ENCODE peak calls at places on chromosomes 6 and 20, in eight cellular contexts. Y is OCI-LY7; Z is AG04450; D is GM12878; F is upper lobe of right lung; G is effector memory CD4-positive, alpha-beta T cell; C is H9; T is A549. R is an unnamed sample. For H3K9me3, the result is how much of the 10 kb centered on the place peaks cover.

GRCh38 chr6:56804996-56805395 is 149.9 kb upstream of the BEND6 start:
- DNase-seq in T (peak), Y (no peak), F (no peak), G (no peak), Z (no peak), C (no peak), D (no peak), R (no peak)

GRCh38 chr6:155412335-155412734 is 43.3 kb downstream of the NOX3 start:
- DNase-seq in D (no peak), G (no peak), C (no peak), T (no peak), Y (no peak), F (no peak), Z (no peak), R (no peak)

GRCh38 chr6:22589118-22589517 is 19.8 kb downstream of the HDGFL1 start:
- DNase-seq in G (no peak), C (no peak), Y (no peak), F (no peak), Z (no peak), T (no peak), D (no peak), R (no peak)

GRCh38 chr20:36839150-36839549 is 36.8 kb upstream of the TLDC2 start:
- DNase-seq in F (no peak), Z (no peak), D (no peak), Y (no peak), T (no peak), C (no peak), G (no peak), R (no peak)

GRCh38 chr6:36947570-36948351 is 6.8 kb upstream of the PI16 start:
- DNase-seq in F (peak), T (no peak), G (peak), C (peak), D (no peak), Y (no peak), Z (no peak), R (no peak)

GRCh38 chr20:21074605-21075336 is 31.4 kb downstream of the LINC00237 start:
- DNase-seq in Z (no peak), G (no peak), D (peak), C (no peak), F (no peak), T (no peak), Y (no peak), R (no peak)

GRCh38 chr20:36607586-36608387 is 2.2 kb downstream of the RAB5IF start:
- DNase-seq in C (no peak), T (peak), G (no peak), F (no peak), Z (no peak), Y (no peak), D (no peak), R (no peak)

GRCh38 chr20:31484001-31484400 is 8.9 kb downstream of the REM1 start:
- DNase-seq in D (no peak), G (no peak), F (no peak), Z (no peak), T (peak), Y (no peak), C (peak), R (peak)

GRCh38 chr6:164108869-164109769 is 694.6 kb downstream of the QKI start:
- DNase-seq in G (no peak), F (peak), Y (no peak), Z (no peak), D (no peak), C (no peak), T (peak), R (peak)

GRCh38 chr6:155544677-155545076 is 89.0 kb upstream of the NOX3 start:
- DNase-seq in D (no peak), F (no peak), T (no peak), Y (no peak), C (no peak), Z (no peak), G (no peak), R (no peak)

GRCh38 chr6:149820506-149820905 is 43.7 kb downstream of the LRP11 start:
- DNase-seq in F (no peak), G (no peak), Y (peak), T (no peak), D (no peak), Z (no peak), C (no peak), R (no peak)

GRCh38 chr20:57244627-57245214 is 21.7 kb downstream of the BMP7 start:
- DNase-seq in Z (no peak), C (peak), F (no peak), D (no peak), Y (peak), G (no peak), T (no peak), R (no peak)

GRCh38 chr20:13525225-13525940 is 113.3 kb downstream of the TASP1 start:
- DNase-seq in D (no peak), G (no peak), T (peak), C (no peak), F (no peak), Z (peak), Y (no peak), R (no peak)

GRCh38 chr6:842141-842540 is 149.2 kb upstream of the EXOC2 start:
- DNase-seq in Z (no peak), T (no peak), F (no peak), G (no peak), C (no peak), D (no peak), Y (no peak), R (no peak)

GRCh38 chr6:2858678-2859324 is 17.1 kb upstream of the SERPINB1 start:
- DNase-seq in G (peak), D (no peak), Z (no peak), T (no peak), Y (peak), F (no peak), C (no peak), R (no peak)

GRCh38 chr6:89302936-89303335 is 12.2 kb downstream of the GABRR2 start:
- DNase-seq in Z (no peak), T (no peak), Y (no peak), F (no peak), C (no peak), G (no peak), D (no peak), R (no peak)

GRCh38 chr20:22686097-22686496 is 101.7 kb upstream of the FOXA2 start:
- DNase-seq in T (peak), G (no peak), D (no peak), Y (no peak), F (peak), C (peak), Z (peak), R (no peak)

GRCh38 chr6:151324079-151324825 is 67.1 kb downstream of the ZBTB2 start:
- DNase-seq in Z (peak), C (peak), Y (peak), T (peak), G (peak), D (peak), F (peak), R (peak)

GRCh38 chr6:4253604-4254211 is 118.3 kb upstream of the ECI2 start:
- DNase-seq in Z (peak), T (peak), F (no peak), D (no peak), C (no peak), Y (no peak), G (no peak), R (no peak)

GRCh38 chr6:36224918-36225461 is 28.4 kb downstream of the BRPF3 start:
- DNase-seq in Z (no peak), Y (no peak), F (no peak), D (no peak), C (no peak), G (no peak), T (no peak), R (peak)

GRCh38 chr20:63098195-63098810 is 91.5 kb upstream of the BHLHE23 start:
- DNase-seq in T (no peak), Z (no peak), C (peak), Y (no peak), G (no peak), F (peak), D (no peak), R (no peak)

GRCh38 chr6:33372532-33373123 is 19.0 kb upstream of the KIFC1 start:
- DNase-seq in C (no peak), F (no peak), Z (no peak), G (no peak), D (no peak), Y (no peak), T (no peak), R (no peak)

GRCh38 chr6:3138341-3138740 is 19.0 kb downstream of the TUBB2A start:
- DNase-seq in C (no peak), D (no peak), Y (no peak), Z (no peak), F (no peak), G (no peak), T (no peak), R (no peak)

GRCh38 chr6:44503471-44503870 is 116.0 kb downstream of the CDC5L start:
- DNase-seq in F (no peak), G (no peak), T (no peak), Z (no peak), Y (no peak), C (no peak), D (no peak), R (no peak)

GRCh38 chr6:37141291-37142046 is 28.5 kb upstream of the PIM1 start:
- DNase-seq in G (no peak), F (no peak), D (no peak), C (peak), Y (peak), Z (peak), T (no peak), R (no peak)

GRCh38 chr6:73348550-73349204 is 5.4 kb downstream of the DPPA5 start:
- DNase-seq in F (no peak), G (no peak), Z (no peak), Y (no peak), C (peak), T (no peak), D (no peak), R (no peak)

GRCh38 chr6:17971128-17972073 is 16.0 kb downstream of the KIF13A start:
- DNase-seq in C (no peak), T (peak), Y (no peak), D (no peak), F (no peak), Z (no peak), G (no peak), R (no peak)

GRCh38 chr6:135522975-135523692 is 25.6 kb upstream of the AHI1 start:
- DNase-seq in T (peak), G (no peak), Z (no peak), C (no peak), F (no peak), Y (no peak), D (no peak), R (no peak)

GRCh38 chr6:128617285-128617684 is 96.9 kb upstream of the PTPRK start:
- DNase-seq in G (no peak), T (no peak), Z (no peak), C (no peak), F (no peak), Y (no peak), D (no peak), R (no peak)

GRCh38 chr6:111534366-111534765 is 51.3 kb upstream of the REV3L start:
- DNase-seq in D (no peak), G (no peak), Z (no peak), T (peak), Y (no peak), C (no peak), F (no peak), R (peak)

GRCh38 chr6:11632231-11632630 is 94.7 kb downstream of the TMEM170B start:
- DNase-seq in Y (no peak), C (no peak), D (no peak), F (no peak), T (peak), Z (no peak), G (no peak), R (no peak)

GRCh38 chr20:34246126-34246626 is 5.0 kb downstream of the ASIP start:
- DNase-seq in F (no peak), Y (no peak), C (no peak), Z (no peak), T (no peak), G (no peak), D (no peak), R (no peak)

GRCh38 chr6:104855507-104855906 is 4.2 kb downstream of the HACE1 start:
- DNase-seq in Y (no peak), C (no peak), G (no peak), D (no peak), F (no peak), T (no peak), Z (no peak), R (no peak)

GRCh38 chr6:143896096-143896880 is 32.0 kb downstream of the ZC2HC1B start:
- DNase-seq in Y (no peak), T (no peak), F (peak), Z (no peak), C (no peak), D (no peak), G (no peak), R (no peak)

GRCh38 chr6:42520786-42521607 is 42.8 kb upstream of the UBR2 start:
- DNase-seq in C (no peak), Z (no peak), F (no peak), D (peak), Y (peak), T (peak), G (no peak), R (no peak)

GRCh38 chr6:154241570-154241969 is 115.0 kb downstream of the IPCEF1 start:
- DNase-seq in C (no peak), F (no peak), D (no peak), Z (no peak), Y (no peak), T (no peak), G (no peak), R (no peak)

GRCh38 chr6:81731814-81732213 is 20.7 kb downstream of the TENT5A start:
- DNase-seq in Z (no peak), T (no peak), G (no peak), C (no peak), Y (no peak), F (no peak), D (no peak), R (no peak)

GRCh38 chr20:63542031-63542559 is 4.9 kb upstream of the PTK6 start:
- DNase-seq in Z (no peak), T (no peak), D (no peak), G (no peak), C (no peak), Y (no peak), F (no peak), R (no peak)

GRCh38 chr6:138572885-138573284 is 73.6 kb upstream of the NHSL1 start:
- DNase-seq in D (no peak), C (no peak), F (no peak), G (no peak), Y (no peak), T (no peak), Z (no peak), R (no peak)

GRCh38 chr6:53557005-53557715 is 12.3 kb upstream of the GCLC start:
- DNase-seq in T (no peak), Y (no peak), Z (no peak), G (no peak), D (no peak), F (no peak), C (no peak), R (no peak)
- H3K9me3 ChIP-seq in T (under half), Y (under half), Z (under half), G (under half), D (under half), F (under half), C (under half), R (under half)

GRCh38 chr20:15496501-15497039 is 1076.7 kb downstream of the KIF16B start:
- DNase-seq in Z (no peak), C (no peak), F (no peak), Y (no peak), T (no peak), G (no peak), D (no peak), R (no peak)
- H3K9me3 ChIP-seq in Z (under half), C (under half), F (under half), Y (under half), T (under half), G (under half), D (under half), R (under half)

DNA sequence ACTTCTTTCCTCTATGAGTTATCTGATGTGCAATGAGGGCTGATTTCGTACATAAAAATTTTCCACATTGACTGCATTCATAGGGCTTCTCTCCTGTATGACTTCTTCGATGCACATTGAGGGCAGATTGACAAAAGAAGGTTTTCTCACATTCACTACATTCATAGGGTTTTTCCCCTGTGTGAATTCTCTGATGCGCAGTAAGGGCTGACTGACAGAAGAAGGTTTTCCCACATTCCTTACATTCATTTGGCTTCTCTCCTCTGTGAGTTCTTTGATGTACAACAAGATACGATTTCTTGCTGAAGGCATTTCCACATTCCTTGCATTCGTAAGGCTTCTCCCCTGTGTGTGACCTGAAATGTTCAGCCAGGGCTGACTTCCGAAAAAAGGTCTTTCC is 11.4 kb downstream of the ZNF334 start:
- DNase-seq in F (no peak), C (no peak), G (no peak), D (no peak), Z (no peak), Y (no peak), T (no peak), R (no peak)
- H3K9me3 ChIP-seq in F (under half), C (half or more), G (under half), D (under half), Z (under half), Y (under half), T (half or more), R (under half)

DNA sequence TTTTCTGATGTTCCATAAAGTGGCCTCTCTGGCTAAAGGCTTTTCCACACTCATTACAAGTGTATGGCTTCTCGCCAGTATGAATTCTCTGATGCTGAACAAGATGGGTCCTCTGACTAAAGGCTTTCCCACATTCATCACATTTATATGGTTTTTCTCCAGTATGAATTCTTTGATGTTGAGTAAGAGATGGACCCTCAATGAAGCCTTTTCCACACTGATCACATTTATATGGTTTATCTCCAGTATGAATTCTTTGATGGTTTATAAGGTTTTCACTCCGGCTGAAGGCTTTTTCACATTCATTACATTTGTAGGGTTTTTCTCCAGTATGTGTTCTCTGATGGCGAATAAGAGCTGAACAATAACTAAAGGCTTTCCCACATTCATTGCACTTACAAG is 20.4 kb downstream of the ZNF184 start:
- DNase-seq in Z (no peak), T (peak), G (no peak), C (no peak), D (no peak), Y (peak), F (no peak), R (no peak)
- H3K9me3 ChIP-seq in Z (under half), T (half or more), G (half or more), C (half or more), D (half or more), Y (half or more), F (half or more), R (under half)

GRCh38 chr20:60579941-60580515 is 621.8 kb downstream of the CDH26 start:
- DNase-seq in T (no peak), D (no peak), F (no peak), Z (no peak), G (no peak), C (no peak), Y (no peak), R (no peak)
- H3K9me3 ChIP-seq in T (under half), D (under half), F (under half), Z (under half), G (under half), C (under half), Y (under half), R (under half)

GRCh38 chr20:9510926-9511325 is 3.5 kb upstream of the LAMP5 start:
- DNase-seq in Y (peak), Z (no peak), T (no peak), D (peak), G (no peak), F (no peak), C (no peak), R (no peak)
- H3K9me3 ChIP-seq in Y (under half), Z (under half), T (under half), D (under half), G (under half), F (under half), C (under half), R (under half)

GRCh38 chr6:102195311-102195710 is 801.8 kb downstream of the GRIK2 start:
- DNase-seq in Y (no peak), F (no peak), Z (no peak), C (no peak), G (no peak), T (no peak), D (no peak), R (no peak)

GRCh38 chr6:102197211-102197610 is 803.7 kb downstream of the GRIK2 start:
- DNase-seq in T (no peak), D (no peak), F (no peak), G (no peak), Y (peak), C (no peak), Z (no peak), R (no peak)
- H3K9me3 ChIP-seq in T (under half), D (under half), F (under half), G (under half), Y (under half), C (under half), Z (under half), R (under half)